ENCODE peak calls at places on chromosomes 7 and 10, in four cellular contexts. P, V, Z and M are unnamed samples. For H3K4me1, the result is how much of the 10 kb centered on the place peaks cover.

GRCh38 chr10:132607491-132607890 is 69.9 kb downstream of the INPP5A start:
- DNase-seq in P (no peak), V (no peak), Z (no peak), M (no peak)

GRCh38 chr7:158128572-158128971 is 459.1 kb downstream of the PTPRN2 start:
- DNase-seq in P (no peak), V (no peak), Z (no peak), M (no peak)

GRCh38 chr10:94292448-94293118 is 70.2 kb downstream of the NOC3L start:
- DNase-seq in P (peak), V (peak), Z (no peak), M (peak)

GRCh38 chr10:12965571-12965970 is 35.9 kb downstream of the CCDC3 start:
- DNase-seq in P (no peak), V (no peak), Z (peak), M (no peak)

GRCh38 chr7:121002755-121003114 is 14.2 kb downstream of the CPED1 start:
- DNase-seq in P (no peak), V (no peak), Z (peak), M (no peak)

GRCh38 chr7:125316451-125316850 is 386.8 kb upstream of the POT1 start:
- DNase-seq in P (no peak), V (peak), Z (no peak), M (peak)

GRCh38 chr7:156895024-156895780 is 2.2 kb upstream of the LMBR1 start:
- DNase-seq in P (no peak), V (no peak), Z (no peak), M (no peak)

GRCh38 chr10:79241990-79242619 is 105.2 kb upstream of the PPIF start:
- DNase-seq in P (peak), V (peak), Z (no peak), M (peak)

GRCh38 chr7:101702362-101702850 is 73.3 kb upstream of the MYL10 start:
- DNase-seq in P (peak), V (no peak), Z (no peak), M (no peak)

GRCh38 chr10:93384006-93384405 is 98.1 kb downstream of the MYOF start:
- DNase-seq in P (peak), V (no peak), Z (peak), M (peak)

GRCh38 chr7:124723012-124723411 is 42.6 kb downstream of the GPR37 start:
- DNase-seq in P (no peak), V (no peak), Z (peak), M (no peak)

GRCh38 chr10:63825111-63825510 is 303.9 kb downstream of the REEP3 start:
- DNase-seq in P (no peak), V (peak), Z (no peak), M (no peak)

GRCh38 chr7:115593111-115593510 is 437.5 kb downstream of the TFEC start:
- DNase-seq in P (no peak), V (peak), Z (no peak), M (no peak)

GRCh38 chr10:79246209-79246581 is 101.1 kb upstream of the PPIF start:
- DNase-seq in P (no peak), V (no peak), Z (no peak), M (no peak)

GRCh38 chr10:24681476-24682088 is 42.1 kb downstream of the ARHGAP21 start:
- DNase-seq in P (peak), V (peak), Z (no peak), M (no peak)

GRCh38 chr10:126500866-126501265 is 112.6 kb upstream of the ADAM12 start:
- DNase-seq in P (no peak), V (peak), Z (no peak), M (no peak)

GRCh38 chr7:53315986-53316385 is 280.6 kb downstream of the POM121L12 start:
- DNase-seq in P (no peak), V (no peak), Z (no peak), M (peak)

GRCh38 chr10:12835709-12836108 is 165.8 kb downstream of the CCDC3 start:
- DNase-seq in P (no peak), V (peak), Z (peak), M (no peak)

GRCh38 chr7:108226723-108227359 is 96.7 kb upstream of the LAMB4 start:
- DNase-seq in P (no peak), V (no peak), Z (no peak), M (no peak)

GRCh38 chr7:98733036-98733435 is 116.0 kb downstream of the NPTX2 start:
- DNase-seq in P (peak), V (peak), Z (peak), M (peak)

GRCh38 chr7:96713037-96713436 is 3.4 kb upstream of the SEM1 start:
- DNase-seq in P (no peak), V (no peak), Z (no peak), M (no peak)

GRCh38 chr7:96710544-96710943 is 898 bp upstream of the SEM1 start:
- DNase-seq in P (no peak), V (no peak), Z (no peak), M (peak)

GRCh38 chr7:96709381-96710228 is at the start of gene SEM1:
- DNase-seq in P (peak), V (peak), Z (peak), M (peak)

GRCh38 chr7:96708872-96709271 is 774 bp downstream of the SEM1 start:
- DNase-seq in P (no peak), V (no peak), Z (no peak), M (no peak)

GRCh38 chr7:96707901-96708774 is 1.5 kb downstream of the SEM1 start:
- DNase-seq in P (no peak), V (no peak), Z (peak), M (no peak)
- H3K4me3 ChIP-seq in P (no peak), V (peak), Z (peak), M (peak)

GRCh38 chr7:27165089-27165654 is at the start of gene HOXA9:
- DNase-seq in P (no peak), V (no peak), Z (peak), M (no peak)
- H3K4me1 ChIP-seq in P (under half), V (under half), Z (half or more), M (under half)

DNA sequence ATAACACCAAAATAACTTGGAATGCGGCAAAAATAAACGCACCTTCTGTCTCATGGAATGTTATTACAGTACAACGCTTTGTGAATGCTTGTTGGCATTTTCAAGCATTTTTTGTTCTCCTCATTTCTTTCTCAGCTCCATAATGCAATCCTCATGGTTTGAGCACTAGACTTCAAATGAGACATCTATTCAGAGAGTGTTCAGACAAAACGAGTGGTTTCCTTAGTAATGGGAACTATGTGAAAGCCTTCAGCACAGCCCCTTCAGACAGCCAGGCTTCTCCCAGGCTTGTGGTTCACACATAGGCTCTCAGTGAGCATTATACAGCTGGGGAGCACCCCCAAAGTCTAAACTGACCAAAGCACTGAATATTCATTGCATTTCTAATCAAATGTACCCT is 8.6 kb upstream of the LRRN3 start:
- DNase-seq in P (no peak), V (no peak), Z (peak), M (no peak)
- H3K4me3 ChIP-seq in P (no peak), V (no peak), Z (no peak), M (no peak)

DNA sequence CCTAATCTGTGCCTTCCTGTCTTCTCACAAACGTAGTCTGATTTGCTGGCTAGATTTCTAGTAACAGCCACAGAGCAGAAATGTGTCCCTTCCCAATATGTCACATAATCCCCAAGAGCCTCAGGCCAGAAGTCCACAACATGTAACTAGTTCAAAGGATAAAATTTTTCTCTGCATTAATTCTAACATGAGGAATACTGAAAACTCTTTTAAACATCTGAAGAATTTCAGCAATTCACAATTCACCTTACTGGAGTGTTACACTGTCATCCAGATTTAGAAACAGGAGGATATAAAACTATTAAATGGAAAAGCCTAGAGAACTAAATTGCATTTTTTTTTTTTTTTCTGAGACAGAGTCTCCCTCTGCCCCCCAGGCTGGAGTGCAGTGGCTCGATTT is 2.5 kb upstream of the DDX56 start:
- DNase-seq in P (no peak), V (no peak), Z (no peak), M (no peak)
- H3K4me1 ChIP-seq in P (under half), V (under half), Z (under half), M (under half)

DNA sequence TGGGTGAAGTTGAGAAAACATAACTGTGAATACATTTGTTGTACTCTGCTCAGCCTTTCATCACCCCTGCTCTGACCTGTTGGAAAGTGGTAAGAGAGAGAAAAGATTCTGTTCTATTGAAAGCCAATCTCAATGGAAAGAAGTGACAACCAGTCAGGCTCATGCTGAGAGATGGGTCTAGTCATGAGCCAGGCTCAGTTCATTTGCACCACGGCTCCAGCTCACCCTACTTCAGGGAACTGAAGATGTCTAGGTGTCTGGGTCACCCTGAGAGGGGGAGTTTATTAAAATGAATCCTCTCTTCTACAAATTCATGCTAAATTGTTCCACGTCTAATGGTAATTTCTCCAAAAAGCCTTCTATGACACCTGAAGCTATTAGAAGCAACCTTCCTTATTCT is 12.1 kb upstream of the FAS start:
- DNase-seq in P (no peak), V (no peak), Z (no peak), M (no peak)
- H3K4me3 ChIP-seq in P (no peak), V (no peak), Z (no peak), M (no peak)

GRCh38 chr7:116632349-116632748 is 39.6 kb upstream of the MET start:
- DNase-seq in P (no peak), V (no peak), Z (no peak), M (no peak)
- H3K4me1 ChIP-seq in P (under half), V (under half), Z (under half), M (under half)